ENCODE peak calls at places on chromosomes 12 and 14, in ten cellular contexts. G, F, V, Y, P, Z, D, L, T and X are unnamed samples.

GRCh38 chr12:108390495-108391203 is 51.5 kb upstream of the CMKLR1 start:
- DNase-seq in L (no peak), Y (no peak), F (no peak), D (no peak), V (no peak), T (no peak), G (no peak), Z (no peak), P (no peak), X (no peak)

GRCh38 chr14:56334458-56334857 is 216.2 kb downstream of the PELI2 start:
- DNase-seq in G (no peak), V (peak; percentile 50), L (peak; percentile 36), F (no peak), D (no peak), P (no peak), Z (no peak), T (no peak), Y (no peak), X (no peak)

GRCh38 chr14:89276424-89276975 is 140.5 kb downstream of the FOXN3 start:
- DNase-seq in V (peak; percentile 27), Y (no peak), T (no peak), D (no peak), P (no peak), L (no peak), F (no peak), Z (no peak), G (no peak), X (no peak)

GRCh38 chr14:76149196-76149595 is 2.5 kb upstream of the GPATCH2L start:
- DNase-seq in Z (no peak), Y (no peak), D (no peak), T (no peak), P (no peak), V (no peak), L (no peak), F (no peak), G (no peak), X (no peak)

GRCh38 chr12:50351120-50352043 is 45.0 kb downstream of the FAM186A start:
- DNase-seq in D (no peak), Y (peak; percentile 39), V (peak; percentile 46), T (no peak), F (no peak), L (peak; percentile 15), P (no peak), Z (peak; percentile 62), G (no peak), X (no peak)

GRCh38 chr14:49993565-49993964 is 100.7 kb downstream of the ARF6 start:
- DNase-seq in T (no peak), D (no peak), F (no peak), Z (no peak), G (no peak), V (no peak), L (no peak), Y (no peak), P (no peak), X (no peak)

GRCh38 chr12:84508325-84508861 is 404.2 kb downstream of the SLC6A15 start:
- DNase-seq in L (peak; percentile 67), P (no peak), G (peak; percentile 88), Z (no peak), V (peak; percentile 67), D (no peak), T (no peak), Y (peak; percentile 30), F (no peak), X (no peak)

GRCh38 chr14:100659345-100660001 is 67.2 kb upstream of the DLK1 start:
- DNase-seq in D (no peak), P (no peak), F (no peak), T (no peak), L (no peak), Y (no peak), V (no peak), Z (no peak), G (no peak), X (no peak)

GRCh38 chr12:48183091-48183875 is at the start of gene CCDC184:
- DNase-seq in P (peak; percentile 65), T (peak; percentile 64), F (peak; percentile 92), Y (peak; percentile 71), D (peak; percentile 65), G (peak; percentile 72), V (peak; percentile 83), L (peak; percentile 81), Z (peak; percentile 8), X (peak; percentile 28)

GRCh38 chr12:128259556-128260070 is 7.4 kb upstream of the TMEM132C start:
- DNase-seq in Z (peak; percentile 29), P (no peak), L (peak; percentile 3), V (peak; percentile 5), F (peak; percentile 62), G (no peak), Y (peak; percentile 66), D (peak; percentile 5), T (peak; percentile 3), X (no peak)

GRCh38 chr12:113048716-113049127 is 7.8 kb upstream of the DTX1 start:
- DNase-seq in T (peak; percentile 62), Y (peak; percentile 83), D (peak; percentile 90), F (peak; percentile 23), V (peak; percentile 76), P (peak; percentile 53), L (peak; percentile 78), Z (peak; percentile 57), G (peak; percentile 47), X (no peak)

GRCh38 chr12:2284857-2285256 is 232.1 kb downstream of the CACNA1C start:
- DNase-seq in Z (peak; percentile 70), D (peak; percentile 67), V (peak; percentile 73), Y (peak; percentile 88), L (peak; percentile 78), F (peak; percentile 75), P (peak; percentile 60), T (peak; percentile 87), G (peak; percentile 75), X (no peak)

GRCh38 chr14:62739647-62740046 is 305.6 kb downstream of the KCNH5 start:
- DNase-seq in Z (no peak), L (no peak), D (no peak), Y (no peak), V (no peak), T (no peak), G (no peak), P (no peak), F (no peak), X (no peak)

GRCh38 chr12:65561798-65562382 is 262.4 kb upstream of the HMGA2 start:
- DNase-seq in D (no peak), Z (no peak), L (peak; percentile 71), P (no peak), Y (no peak), F (no peak), G (peak; percentile 90), T (no peak), V (peak; percentile 82), X (no peak)

GRCh38 chr14:103006106-103006505 is 51.2 kb downstream of the CDC42BPB start:
- DNase-seq in V (no peak), P (no peak), L (no peak), T (no peak), F (no peak), D (no peak), Z (no peak), G (no peak), Y (no peak), X (no peak)